ENCODE peak calls at places on chromosomes 16 and 17, in seven cellular contexts. C, D, N, Z, W, V and A are unnamed samples.

GRCh38 chr17:1769826-1770477 is 8.1 kb downstream of the SERPINF1 start:
- DNase-seq in D (no peak), V (no peak), C (no peak), Z (no peak), W (no peak), N (peak; percentile 61), A (no peak)

GRCh38 chr17:75614006-75614405 is 19.2 kb upstream of the SMIM5 start:
- DNase-seq in V (peak; percentile 47), C (no peak), W (no peak), D (peak; percentile 34), N (no peak), Z (no peak), A (no peak)

GRCh38 chr17:41717408-41718286 is 5.5 kb downstream of the GAST start:
- DNase-seq in C (no peak), Z (no peak), N (no peak), W (no peak), V (no peak), D (no peak), A (no peak)

GRCh38 chr17:59402760-59403159 is 71.3 kb downstream of the YPEL2 start:
- DNase-seq in V (no peak), Z (no peak), N (no peak), W (no peak), C (no peak), D (no peak), A (no peak)

GRCh38 chr17:61323015-61323379 is 76.6 kb upstream of the TBX2 start:
- DNase-seq in N (no peak), W (no peak), V (no peak), Z (no peak), C (no peak), D (no peak), A (no peak)

GRCh38 chr16:74825941-74826340 is 51.3 kb upstream of the FA2H start:
- DNase-seq in Z (no peak), C (no peak), D (no peak), W (no peak), N (no peak), V (no peak), A (no peak)

GRCh38 chr17:47205419-47205963 is 3.7 kb upstream of the MYL4 start:
- DNase-seq in N (no peak), V (no peak), W (no peak), C (no peak), D (peak; percentile 90), Z (no peak), A (no peak)

GRCh38 chr17:42009170-42009569 is 8.1 kb downstream of the DNAJC7 start:
- DNase-seq in W (no peak), C (no peak), V (peak; percentile 28), N (no peak), D (peak; percentile 21), Z (no peak), A (no peak)

GRCh38 chr17:6812295-6812694 is 19.2 kb downstream of the TEKT1 start:
- DNase-seq in Z (no peak), V (no peak), D (no peak), N (no peak), C (no peak), W (no peak), A (no peak)

GRCh38 chr17:13031718-13032350 is 14.0 kb upstream of the ELAC2 start:
- DNase-seq in N (peak; percentile 52), V (peak; percentile 66), Z (no peak), D (peak; percentile 74), C (peak; percentile 13), W (no peak), A (peak; percentile 45)

GRCh38 chr17:14737984-14738651 is 437.2 kb downstream of the HS3ST3B1 start:
- DNase-seq in N (peak; percentile 99), W (no peak), V (peak; percentile 41), Z (peak; percentile 89), D (peak; percentile 44), C (peak; percentile 84), A (peak; percentile 17)

GRCh38 chr17:33914120-33914519 is 341.0 kb upstream of the CCL2 start:
- DNase-seq in Z (no peak), N (no peak), D (no peak), C (no peak), W (no peak), V (no peak), A (no peak)

GRCh38 chr16:73063854-73064226 is 15.9 kb upstream of the ZFHX3 start:
- DNase-seq in Z (no peak), D (no peak), V (no peak), C (no peak), N (no peak), W (no peak), A (no peak)

GRCh38 chr16:1610841-1611653 is 825 bp downstream of the IFT140 start:
- DNase-seq in D (peak; percentile 27), C (no peak), V (no peak), Z (no peak), N (no peak), W (no peak), A (no peak)

GRCh38 chr17:66915204-66915611 is 49.3 kb upstream of the CACNG4 start:
- DNase-seq in Z (no peak), C (no peak), V (peak; percentile 35), W (no peak), D (no peak), N (peak; percentile 64), A (no peak)

GRCh38 chr16:86850675-86851074 is 272.3 kb downstream of the FOXL1 start:
- DNase-seq in N (no peak), V (no peak), D (no peak), C (no peak), W (no peak), Z (no peak), A (no peak)

GRCh38 chr16:76527244-76527643 is 250.0 kb downstream of the CNTNAP4 start:
- DNase-seq in W (no peak), V (no peak), C (no peak), N (no peak), Z (no peak), D (no peak), A (no peak)

GRCh38 chr17:4436846-4437245 is 3.1 kb downstream of the SPNS3 start:
- DNase-seq in D (peak; percentile 76), N (no peak), W (no peak), C (no peak), Z (no peak), V (no peak), A (no peak)

GRCh38 chr16:1420111-1420539 is 422 bp downstream of the UQCC4 start:
- DNase-seq in C (no peak), D (no peak), N (no peak), W (no peak), V (no peak), Z (no peak), A (no peak)

GRCh38 chr16:22063888-22064467 is 28.4 kb upstream of the VWA3A start:
- DNase-seq in C (no peak), D (no peak), V (peak; percentile 72), N (no peak), W (no peak), Z (no peak), A (no peak)

GRCh38 chr17:57834146-57834741 is 15.6 kb downstream of the MRPS23 start:
- DNase-seq in C (no peak), W (no peak), D (no peak), V (peak; percentile 51), N (no peak), Z (no peak), A (no peak)

GRCh38 chr16:3095869-3096268 is 3.2 kb downstream of the ZSCAN10 start:
- DNase-seq in V (no peak), W (no peak), Z (no peak), C (no peak), N (peak; percentile 63), D (peak; percentile 77), A (no peak)
- TF ChIP-seq CTCF in V (no peak), W (peak; percentile 64), Z (peak; percentile 21), C (no peak), N (peak; percentile 19), D (peak; percentile 71), A (peak; percentile 46)

GRCh38 chr17:78923660-78924453 is 1.3 kb downstream of the TIMP2 start:
- DNase-seq in D (peak; percentile 75), Z (no peak), V (peak; percentile 40), C (no peak), W (no peak), N (peak; percentile 93), A (no peak)

GRCh38 chr17:78924481-78925151 is 571 bp downstream of the TIMP2 start:
- DNase-seq in D (no peak), Z (no peak), N (no peak), V (peak; percentile 79), W (no peak), C (no peak), A (peak; percentile 20)

GRCh38 chr17:78922876-78923498 is 2.2 kb downstream of the TIMP2 start:
- DNase-seq in N (no peak), D (no peak), Z (no peak), W (no peak), V (no peak), C (no peak), A (no peak)

GRCh38 chr17:78925662-78926555 is 722 bp upstream of the TIMP2 start:
- DNase-seq in C (peak; percentile 70), V (peak; percentile 45), Z (peak; percentile 69), N (no peak), D (no peak), W (no peak), A (no peak)

DNA sequence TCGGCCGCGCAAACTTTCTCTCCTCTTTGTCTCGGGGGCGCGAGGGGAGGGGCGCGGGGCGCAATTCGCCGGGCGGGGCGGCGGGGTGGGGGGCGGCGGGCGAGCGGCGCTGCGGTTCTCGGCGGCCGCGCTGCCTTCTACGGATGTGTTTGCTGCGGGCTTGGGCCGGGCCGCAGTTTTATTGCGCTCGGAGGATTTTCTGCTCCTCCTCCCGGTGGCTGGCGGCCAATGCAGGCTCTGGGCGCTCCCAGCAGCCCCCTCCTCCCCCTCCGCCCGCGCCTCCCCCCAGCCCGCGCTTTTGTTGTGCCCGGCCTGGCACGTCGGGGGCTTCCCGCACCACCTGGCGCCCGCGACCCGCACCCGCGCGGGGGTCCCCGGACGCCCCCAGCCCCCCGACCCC is at the start of gene TIMP2:
- DNase-seq in N (peak; percentile 87), W (no peak), D (peak; percentile 52), C (peak; percentile 71), Z (peak; percentile 68), V (peak; percentile 94), A (peak; percentile 81)
- TF ChIP-seq CTCF in N (no peak), W (peak; percentile 55), D (no peak), C (no peak), Z (no peak), V (peak; percentile 34), A (peak; percentile 61)

GRCh38 chr17:81379523-81379942 is 15.7 kb upstream of the BAHCC1 start:
- DNase-seq in W (peak; percentile 80), D (no peak), Z (no peak), C (no peak), V (no peak), N (no peak), A (no peak)
- TF ChIP-seq CTCF in W (no peak), D (no peak), Z (no peak), C (no peak), V (no peak), N (no peak), A (no peak)

DNA sequence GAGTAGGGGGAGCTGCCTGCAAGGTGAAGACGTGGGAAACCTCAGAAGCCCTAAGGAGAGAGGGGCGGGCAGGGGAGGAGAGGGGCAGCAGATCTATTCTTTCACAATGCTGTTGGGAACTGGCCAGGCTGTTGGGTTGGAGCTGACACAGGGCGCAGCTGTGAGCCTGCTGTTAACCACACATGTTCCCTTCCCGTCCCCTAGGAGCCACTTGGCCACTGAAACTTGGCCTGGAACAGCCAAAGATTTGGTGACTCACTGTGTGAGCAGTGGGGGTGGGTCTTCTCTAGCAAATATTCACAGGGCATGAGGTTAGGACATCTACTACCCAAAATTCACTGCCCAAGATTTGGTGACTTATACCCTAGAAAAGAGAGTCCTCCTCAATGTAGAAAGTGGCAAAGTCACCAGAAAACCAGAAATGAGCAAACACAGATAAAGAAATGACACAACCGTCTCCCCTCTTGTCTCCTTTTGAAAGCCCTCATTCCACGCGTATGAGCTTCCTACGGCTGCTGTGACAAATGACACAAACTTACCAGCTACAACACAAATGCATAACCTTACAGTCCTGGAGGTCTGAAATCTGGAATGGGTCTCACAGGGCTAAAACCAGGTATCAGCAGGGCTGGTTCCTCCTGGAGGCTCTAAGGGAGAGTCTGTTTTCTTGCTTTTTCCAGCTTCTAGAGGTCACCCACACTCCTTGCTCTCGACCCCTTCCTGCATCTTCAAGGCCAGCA is 6.3 kb downstream of the TBC1D16 start:
- DNase-seq in W (no peak), Z (no peak), N (no peak), D (no peak), C (no peak), V (no peak), A (no peak)
- TF ChIP-seq CTCF in W (no peak), Z (no peak), N (no peak), D (no peak), C (no peak), V (no peak), A (no peak)